ENCODE peak calls at places on chromosomes 2 and 18, in nine cellular contexts. V, F, U, B, C, X, A, Z and R are unnamed samples.

GRCh38 chr18:48868468-48869466 is 82.0 kb downstream of the SMAD7 start:
- DNase-seq in V (peak; percentile 22), F (no peak), U (no peak), B (peak; percentile 72), C (peak; percentile 17), X (peak; percentile 98), A (no peak), Z (no peak), R (no peak)

GRCh38 chr2:9613291-9613690 is 17.5 kb downstream of the YWHAQ start:
- DNase-seq in V (no peak), F (no peak), U (no peak), B (no peak), C (peak; percentile 82), X (no peak), A (no peak), Z (no peak), R (peak; percentile 87)

GRCh38 chr2:238320648-238321281 is 447 bp downstream of the TRAF3IP1 start:
- DNase-seq in V (no peak), F (peak; percentile 36), U (no peak), B (no peak), C (peak; percentile 6), X (no peak), A (no peak), Z (peak; percentile 15), R (no peak)

GRCh38 chr2:39107156-39107555 is 13.7 kb downstream of the SOS1 start:
- DNase-seq in V (no peak), F (no peak), U (no peak), B (no peak), C (peak; percentile 39), X (no peak), A (no peak), Z (no peak), R (peak; percentile 78)

GRCh38 chr2:3238951-3239841 is 138.4 kb downstream of the EIPR1 start:
- DNase-seq in V (no peak), F (no peak), U (no peak), B (no peak), C (no peak), X (peak; percentile 53), A (no peak), Z (no peak), R (no peak)

GRCh38 chr2:37641582-37642111 is 29.8 kb downstream of the CDC42EP3 start:
- DNase-seq in V (no peak), F (no peak), U (no peak), B (no peak), C (peak; percentile 97), X (no peak), A (no peak), Z (no peak), R (peak; percentile 74)

GRCh38 chr2:205609036-205609607 is 73.2 kb upstream of the NRP2 start:
- DNase-seq in V (no peak), F (no peak), U (no peak), B (no peak), C (no peak), X (peak; percentile 41), A (no peak), Z (no peak), R (no peak)

GRCh38 chr18:23949863-23950262 is 64.7 kb upstream of the TTC39C start:
- DNase-seq in V (no peak), F (no peak), U (no peak), B (no peak), C (no peak), X (no peak), A (no peak), Z (no peak), R (no peak)

GRCh38 chr2:224778474-224778877 is 62.3 kb upstream of the CCDC195 start:
- DNase-seq in V (peak; percentile 61), F (peak; percentile 62), U (peak; percentile 48), B (peak; percentile 61), C (peak; percentile 67), X (peak; percentile 59), A (peak; percentile 1), Z (peak; percentile 30), R (peak; percentile 57)

GRCh38 chr2:69089244-69089643 is 76.3 kb downstream of the ANTXR1 start:
- DNase-seq in V (no peak), F (no peak), U (no peak), B (no peak), C (peak; percentile 64), X (no peak), A (no peak), Z (no peak), R (no peak)

GRCh38 chr2:128450211-128451015 is 131.7 kb upstream of the HS6ST1 start:
- DNase-seq in V (no peak), F (no peak), U (peak; percentile 17), B (no peak), C (no peak), X (no peak), A (no peak), Z (no peak), R (no peak)

GRCh38 chr2:84942964-84943421 is 28.0 kb upstream of the KCMF1 start:
- DNase-seq in V (no peak), F (no peak), U (no peak), B (no peak), C (peak; percentile 36), X (no peak), A (no peak), Z (no peak), R (no peak)

GRCh38 chr18:75115514-75115913 is 93.4 kb downstream of the PTGR3 start:
- DNase-seq in V (no peak), F (no peak), U (no peak), B (no peak), C (no peak), X (no peak), A (no peak), Z (no peak), R (no peak)

GRCh38 chr2:191171291-191171690 is 20.5 kb upstream of the STAT4 start:
- DNase-seq in V (no peak), F (no peak), U (no peak), B (no peak), C (peak; percentile 57), X (no peak), A (no peak), Z (no peak), R (no peak)